ENCODE peak calls at places on chromosomes 4 and X, in five cellular contexts. N, S, O, M and I are unnamed samples.

GRCh38 chr4:81405900-81406401 is 65.8 kb downstream of the RASGEF1B start:
- DNase-seq in N (no peak), S (peak), O (peak), M (peak), I (no peak)

GRCh38 chr4:62531250-62531649 is 1331.1 kb downstream of the ADGRL3 start:
- DNase-seq in N (peak), S (peak), O (no peak), M (peak), I (no peak)

GRCh38 chr4:62644372-62644771 is 1444.2 kb downstream of the ADGRL3 start:
- DNase-seq in N (peak), S (peak), O (no peak), M (peak), I (no peak)

GRCh38 chr4:53592686-53593641 is 1.7 kb upstream of the LNX1 start:
- DNase-seq in N (peak), S (no peak), O (peak), M (peak), I (peak)

GRCh38 chr4:78047366-78047765 is 9.8 kb upstream of the FRAS1 start:
- DNase-seq in N (no peak), S (no peak), O (no peak), M (no peak), I (no peak)

GRCh38 chr4:2866891-2867290 is 23.2 kb downstream of the ADD1 start:
- DNase-seq in N (no peak), S (no peak), O (no peak), M (peak), I (no peak)

GRCh38 chr4:155376387-155377268 is at the start of gene MAP9:
- DNase-seq in N (peak), S (peak), O (peak), M (peak), I (peak)

GRCh38 chr4:16253127-16253960 is 27.1 kb upstream of the TAPT1 start:
- DNase-seq in N (no peak), S (no peak), O (no peak), M (no peak), I (no peak)

GRCh38 chr4:71126719-71127118 is 133.3 kb downstream of the DCK start:
- DNase-seq in N (no peak), S (no peak), O (peak), M (no peak), I (no peak)

GRCh38 chr4:160495356-160495755 is 1392.5 kb downstream of the RAPGEF2 start:
- DNase-seq in N (no peak), S (no peak), O (no peak), M (no peak), I (no peak)

GRCh38 chr4:161546902-161547301 is 616.9 kb downstream of the FSTL5 start:
- DNase-seq in N (no peak), S (no peak), O (no peak), M (no peak), I (no peak)

GRCh38 chrX:37926700-37927099 is 79.3 kb upstream of the DYNLT3 start:
- DNase-seq in N (no peak), S (no peak), O (peak), M (peak), I (no peak)

GRCh38 chrX:40573763-40574162 is 7.0 kb upstream of the ATP6AP2 start:
- DNase-seq in N (peak), S (no peak), O (peak), M (peak), I (peak)

GRCh38 chr4:105149771-105150170 is 3.1 kb downstream of the TET2 start:
- DNase-seq in N (no peak), S (no peak), O (no peak), M (no peak), I (no peak)

GRCh38 chr4:100977274-100977673 is 370.1 kb downstream of the PPP3CA start:
- DNase-seq in N (no peak), S (no peak), O (no peak), M (no peak), I (no peak)

GRCh38 chr4:139656614-139657486 is 8.8 kb upstream of the MGST2 start:
- DNase-seq in N (peak), S (peak), O (peak), M (peak), I (peak)

GRCh38 chr4:94472056-94472826 is 20.5 kb downstream of the PDLIM5 start:
- DNase-seq in N (no peak), S (no peak), O (no peak), M (no peak), I (no peak)

DNA sequence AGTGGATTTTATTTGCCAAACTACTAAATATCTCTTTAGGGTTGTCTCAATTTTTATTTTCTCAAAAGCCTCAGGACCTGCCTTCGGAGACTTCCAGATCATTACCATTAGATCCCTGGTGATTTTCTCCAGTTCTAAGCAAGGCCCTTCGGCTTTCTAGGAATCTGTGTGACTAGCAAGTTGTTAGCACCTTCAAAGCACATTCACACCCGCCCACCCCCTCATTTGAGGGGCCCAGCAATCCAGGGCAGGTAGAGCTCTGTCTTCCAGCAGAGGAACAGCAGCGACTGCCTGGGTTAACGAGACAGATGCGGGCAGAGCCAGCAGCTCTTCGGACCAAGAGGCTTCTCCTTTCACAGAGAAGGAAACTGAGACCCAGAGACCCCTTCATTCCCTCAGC is 2.0 kb downstream of the WDR1 start:
- DNase-seq in N (no peak), S (no peak), O (no peak), M (no peak), I (no peak)
- H2BK120ac ChIP-seq in N (no peak), S (no peak), O (no peak), M (no peak), I (no peak)

GRCh38 chrX:9789555-9789954 is 3.3 kb downstream of the SHROOM2 start:
- DNase-seq in N (no peak), S (no peak), O (no peak), M (peak), I (peak)

GRCh38 chrX:9788908-9789307 is 2.7 kb downstream of the SHROOM2 start:
- DNase-seq in N (no peak), S (no peak), O (no peak), M (no peak), I (no peak)

GRCh38 chrX:9785252-9785943 is 831 bp upstream of the SHROOM2 start:
- DNase-seq in N (no peak), S (no peak), O (peak), M (no peak), I (no peak)

GRCh38 chrX:9786839-9787635 is 808 bp downstream of the SHROOM2 start:
- DNase-seq in N (no peak), S (no peak), O (peak), M (no peak), I (no peak)

DNA sequence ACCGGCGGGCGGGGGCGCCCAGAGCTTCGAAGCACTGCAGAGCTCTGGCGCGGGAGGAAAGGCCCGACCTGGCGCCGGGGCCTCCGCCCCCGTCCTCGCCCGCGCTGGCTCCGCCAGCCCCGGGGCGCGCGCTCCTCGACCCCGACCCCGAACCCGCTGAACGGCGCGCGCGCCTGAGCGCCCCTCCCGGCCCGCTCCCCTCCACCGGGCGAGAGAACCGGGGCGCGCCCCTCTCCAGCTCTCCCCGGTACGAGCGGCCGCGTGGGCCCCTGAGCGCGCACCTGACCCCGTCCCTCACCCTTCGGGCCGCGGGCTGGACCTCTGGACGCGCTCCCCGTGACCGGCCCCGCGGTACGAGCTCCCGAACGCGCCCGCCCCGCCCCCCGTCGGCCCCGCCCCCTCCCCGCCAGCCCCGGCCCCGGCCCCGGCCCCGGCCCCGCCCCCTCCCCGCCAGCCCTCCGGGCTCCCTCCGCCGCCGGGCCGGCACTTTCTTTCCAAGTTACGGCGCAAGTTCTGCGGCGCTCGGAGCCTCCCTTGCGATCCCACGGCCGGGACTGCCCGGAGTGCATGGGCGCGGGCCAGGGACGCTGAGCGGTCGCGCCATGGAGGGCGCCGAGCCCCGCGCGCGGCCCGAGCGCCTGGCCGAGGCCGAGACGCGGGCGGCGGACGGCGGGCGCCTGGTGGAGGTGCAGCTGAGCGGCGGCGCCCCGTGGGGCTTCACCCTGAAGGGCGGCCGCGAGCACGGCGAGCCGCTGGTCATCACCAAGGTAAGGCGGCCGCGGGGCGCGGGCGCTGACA is at the start of gene SHROOM2:
- DNase-seq in N (no peak), S (no peak), O (peak), M (no peak), I (peak)
- H2BK120ac ChIP-seq in N (no peak), S (no peak), O (peak), M (peak), I (no peak)

GRCh38 chr4:158895797-158896442 is 127.1 kb downstream of the FNIP2 start:
- DNase-seq in N (peak), S (no peak), O (no peak), M (peak), I (no peak)
- H2BK120ac ChIP-seq in N (no peak), S (no peak), O (no peak), M (no peak), I (no peak)

DNA sequence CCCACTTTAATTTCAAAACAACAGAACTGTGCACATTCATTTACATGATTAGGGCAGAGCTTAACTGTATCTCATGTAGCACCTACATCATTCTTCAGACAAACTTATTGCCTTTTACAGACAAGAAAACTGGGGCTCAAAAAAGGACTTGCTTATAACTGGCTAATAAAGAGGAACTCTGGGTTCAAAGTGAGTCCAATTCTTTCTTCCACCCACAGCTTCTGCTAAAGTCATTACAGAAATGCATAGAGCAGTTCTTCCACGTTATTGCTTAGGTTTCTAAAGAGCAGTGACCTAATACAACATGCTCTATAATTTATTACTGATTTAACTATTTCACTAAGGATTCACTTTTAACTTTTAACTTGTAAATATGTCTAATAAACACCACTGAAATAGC is 60.6 kb downstream of the ELOVL6 start:
- DNase-seq in N (no peak), S (no peak), O (no peak), M (no peak), I (no peak)
- H2BK120ac ChIP-seq in N (no peak), S (no peak), O (no peak), M (no peak), I (no peak)

GRCh38 chr4:135281230-135281629 is 1079.6 kb upstream of the PABPC4L start:
- DNase-seq in N (no peak), S (no peak), O (no peak), M (peak), I (no peak)

GRCh38 chr4:135274461-135274860 is 1072.9 kb upstream of the PABPC4L start:
- DNase-seq in N (no peak), S (no peak), O (peak), M (peak), I (no peak)

GRCh38 chr4:135277980-135278315 is 1076.4 kb upstream of the PABPC4L start:
- DNase-seq in N (no peak), S (no peak), O (peak), M (peak), I (no peak)

GRCh38 chr4:135277116-135277979 is 1075.8 kb upstream of the PABPC4L start:
- DNase-seq in N (no peak), S (no peak), O (peak), M (peak), I (no peak)
- H2BK120ac ChIP-seq in N (no peak), S (no peak), O (no peak), M (no peak), I (no peak)

DNA sequence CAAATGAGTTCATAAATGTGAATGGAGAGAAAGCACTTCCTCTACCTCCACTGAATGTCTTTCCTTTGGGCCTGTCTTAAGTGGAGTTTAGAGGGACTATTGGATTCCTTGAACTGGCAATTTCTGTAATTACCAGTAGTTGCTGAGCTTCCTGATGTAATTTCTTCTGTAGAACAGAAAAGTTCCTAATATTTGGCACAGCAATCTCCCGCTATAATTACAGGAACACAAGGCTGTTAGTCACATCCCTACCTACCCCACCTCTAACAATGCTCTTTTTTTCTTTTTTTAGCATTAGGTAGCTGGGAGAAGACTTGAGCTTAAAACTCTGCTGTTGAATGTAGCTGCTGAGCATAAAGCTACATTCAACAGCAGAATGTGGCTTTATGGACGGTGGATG is 24.8 kb upstream of the RBPJ start:
- DNase-seq in N (no peak), S (no peak), O (no peak), M (no peak), I (no peak)
- H2BK120ac ChIP-seq in N (no peak), S (no peak), O (no peak), M (peak), I (no peak)

GRCh38 chr4:82745173-82745842 is 53.3 kb downstream of the SCD5 start:
- DNase-seq in N (no peak), S (peak), O (peak), M (peak), I (no peak)
- H2BK120ac ChIP-seq in N (no peak), S (no peak), O (peak), M (no peak), I (no peak)

DNA sequence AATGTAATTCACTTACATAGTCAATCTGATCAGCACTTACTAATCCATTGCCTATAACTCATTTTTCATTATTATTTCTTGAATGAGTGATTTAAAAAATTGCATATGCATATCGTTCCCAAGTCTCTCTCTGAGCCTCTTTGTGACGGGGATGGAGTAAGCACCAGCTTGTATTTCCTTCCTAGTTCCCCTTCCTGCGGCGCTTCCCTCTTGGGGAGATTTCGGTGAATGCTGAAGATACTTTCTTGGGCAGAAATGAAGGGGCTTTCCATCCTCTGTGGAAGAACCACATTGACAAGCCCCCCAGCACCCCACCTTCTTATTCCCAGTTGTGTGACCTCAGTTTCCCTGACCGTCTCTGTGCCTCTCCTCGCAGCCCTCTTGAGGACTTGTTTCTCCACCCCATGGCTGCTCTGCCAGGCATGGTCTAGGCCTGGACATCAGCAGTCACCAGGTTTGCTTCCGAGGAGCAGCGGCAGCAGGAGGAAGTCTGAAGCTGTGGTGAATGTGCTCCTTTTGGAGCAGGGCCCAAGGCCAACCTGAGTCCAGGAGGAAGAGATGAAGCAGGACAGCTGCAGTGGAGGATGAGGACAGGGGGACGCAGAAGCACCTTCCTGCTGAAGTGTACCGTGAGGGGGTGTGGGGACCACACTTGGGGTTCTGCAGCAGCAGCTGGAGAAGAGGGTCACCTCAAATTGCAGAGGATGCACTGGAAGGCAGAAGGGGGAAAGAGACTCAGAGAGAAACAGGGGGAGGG is 124.9 kb downstream of the IRF2 start:
- DNase-seq in N (no peak), S (no peak), O (no peak), M (no peak), I (no peak)
- H2BK120ac ChIP-seq in N (no peak), S (no peak), O (no peak), M (no peak), I (no peak)

GRCh38 chrX:54810532-54810931 is 3.0 kb downstream of the MAGED2 start:
- DNase-seq in N (no peak), S (no peak), O (no peak), M (no peak), I (no peak)

GRCh38 chrX:54811301-54811885 is 3.8 kb downstream of the MAGED2 start:
- DNase-seq in N (no peak), S (no peak), O (no peak), M (no peak), I (no peak)

GRCh38 chrX:54808605-54809483 is 1.3 kb downstream of the MAGED2 start:
- DNase-seq in N (peak), S (peak), O (peak), M (peak), I (peak)

GRCh38 chrX:54807524-54808108 is at the start of gene MAGED2:
- DNase-seq in N (peak), S (peak), O (peak), M (peak), I (no peak)

DNA sequence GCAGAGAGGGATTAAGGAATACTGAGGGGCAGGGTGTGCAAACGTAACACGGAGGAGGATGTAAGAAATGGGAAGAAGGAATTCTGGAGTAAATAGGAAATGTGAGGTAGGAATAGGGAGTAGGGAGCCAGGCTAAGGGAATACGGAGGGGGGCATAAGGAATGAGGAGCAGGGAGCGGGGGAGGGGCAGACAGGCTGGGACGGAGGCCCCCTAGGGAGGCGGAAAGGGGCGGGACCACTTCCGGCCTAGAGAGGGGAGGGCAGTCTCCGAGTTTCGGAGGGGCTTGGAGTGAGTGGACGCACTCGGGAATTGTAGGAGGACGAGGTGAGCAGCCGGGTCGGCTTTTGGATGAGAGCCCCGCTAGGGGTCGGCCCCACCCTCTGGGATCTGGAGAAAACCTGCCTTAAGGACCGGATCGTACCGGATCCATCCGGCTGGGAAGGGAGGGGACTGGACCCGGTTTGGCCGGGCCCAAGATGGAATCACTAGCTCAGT is 612 bp downstream of the MAGED2 start:
- DNase-seq in N (peak), S (peak), O (no peak), M (no peak), I (peak)
- H2BK120ac ChIP-seq in N (no peak), S (no peak), O (peak), M (no peak), I (no peak)